ENCODE peak calls at places on chromosome 15, in five cellular contexts. S is A549; R is upper lobe of right lung; T is heart left ventricle; K is CD4-positive, CD25-positive, alpha-beta regulatory T cell. O is an unnamed sample.

GRCh38 chr15:22224241-22224671 is 143.9 kb downstream of the OR4M2 start:
- DNase-seq in S (no peak), R (peak), T (no peak), K (peak), O (no peak)

GRCh38 chr15:83472151-83472550 is 25.0 kb downstream of the SH3GL3 start:
- DNase-seq in S (no peak), R (no peak), T (no peak), K (no peak), O (no peak)

GRCh38 chr15:90037510-90037860 is 36.4 kb downstream of the ZNF710 start:
- DNase-seq in S (no peak), R (no peak), T (no peak), K (no peak), O (no peak)

GRCh38 chr15:40928975-40929729 is at the start of gene DLL4:
- DNase-seq in S (peak), R (peak), T (peak), K (peak), O (no peak)

GRCh38 chr15:39365873-39366272 is 215.0 kb upstream of the THBS1 start:
- DNase-seq in S (no peak), R (no peak), T (no peak), K (no peak), O (no peak)

GRCh38 chr15:25890532-25890931 is 27.4 kb upstream of the ATP10A start:
- DNase-seq in S (no peak), R (no peak), T (no peak), K (no peak), O (no peak)

GRCh38 chr15:75109731-75110130 is 86.3 kb downstream of the PPCDC start:
- DNase-seq in S (no peak), R (no peak), T (no peak), K (no peak), O (peak)

GRCh38 chr15:82640672-82641071 is 6.5 kb downstream of the CPEB1 start:
- DNase-seq in S (no peak), R (no peak), T (no peak), K (no peak), O (no peak)

GRCh38 chr15:41836072-41836471 is 2.6 kb upstream of the PLA2G4B start:
- DNase-seq in S (no peak), R (no peak), T (no peak), K (no peak), O (no peak)

GRCh38 chr15:88749699-88750098 is 53.5 kb upstream of the ACAN start:
- DNase-seq in S (no peak), R (no peak), T (no peak), K (no peak), O (no peak)

GRCh38 chr15:35491999-35492398 is 54.0 kb downstream of the DPH6 start:
- DNase-seq in S (no peak), R (no peak), T (no peak), K (no peak), O (no peak)

GRCh38 chr15:69392352-69392751 is 21.8 kb upstream of the KIF23 start:
- DNase-seq in S (no peak), R (no peak), T (no peak), K (no peak), O (no peak)

GRCh38 chr15:62365795-62366442 is 200.8 kb upstream of the C2CD4B start:
- DNase-seq in S (no peak), R (no peak), T (no peak), K (no peak), O (no peak)

GRCh38 chr15:71974211-71974610 is 143.7 kb downstream of the MYO9A start:
- DNase-seq in S (no peak), R (no peak), T (no peak), K (no peak), O (no peak)

GRCh38 chr15:43777293-43777819 is 590 bp upstream of the ELL3 start:
- DNase-seq in S (no peak), R (peak), T (peak), K (peak), O (peak)

GRCh38 chr15:41332788-41333527 is at the start of gene NUSAP1:
- DNase-seq in S (peak), R (no peak), T (no peak), K (peak), O (no peak)

GRCh38 chr15:38610748-38611147 is 46.1 kb upstream of the RASGRP1 start:
- DNase-seq in S (no peak), R (no peak), T (no peak), K (peak), O (no peak)

GRCh38 chr15:34436956-34437442 is 609 bp downstream of the GOLGA8A start:
- DNase-seq in S (no peak), R (peak), T (peak), K (peak), O (no peak)

GRCh38 chr15:49620174-49620573 is 444 bp downstream of the FAM227B start:
- DNase-seq in S (peak), R (no peak), T (no peak), K (no peak), O (no peak)

GRCh38 chr15:27527490-27528067 is 556.6 kb downstream of the GABRG3 start:
- DNase-seq in S (no peak), R (no peak), T (no peak), K (no peak), O (no peak)

GRCh38 chr15:66956672-66957540 is 108.5 kb upstream of the SMAD3 start:
- DNase-seq in S (no peak), R (no peak), T (no peak), K (no peak), O (no peak)

GRCh38 chr15:74511583-74511982 is 29.4 kb upstream of the ARID3B start:
- DNase-seq in S (no peak), R (peak), T (no peak), K (no peak), O (no peak)

GRCh38 chr15:59654043-59654442 is 3.3 kb downstream of the GTF2A2 start:
- DNase-seq in S (no peak), R (no peak), T (no peak), K (no peak), O (no peak)

GRCh38 chr15:31974855-31975421 is 55.4 kb upstream of the CHRNA7 start:
- DNase-seq in S (peak), R (no peak), T (no peak), K (peak), O (peak)

GRCh38 chr15:101647251-101647650 is 4.9 kb downstream of the TM2D3 start:
- DNase-seq in S (peak), R (no peak), T (no peak), K (no peak), O (no peak)

GRCh38 chr15:80105193-80105984 is 45.9 kb downstream of the ZFAND6 start:
- DNase-seq in S (no peak), R (no peak), T (no peak), K (no peak), O (no peak)

GRCh38 chr15:68586274-68586961 is 7.6 kb downstream of the CORO2B start:
- DNase-seq in S (peak), R (peak), T (no peak), K (no peak), O (no peak)

GRCh38 chr15:90268415-90268814 is 2.9 kb downstream of the NGRN start:
- DNase-seq in S (no peak), R (no peak), T (no peak), K (no peak), O (no peak)

GRCh38 chr15:52227456-52227855 is 36.3 kb upstream of the GNB5 start:
- DNase-seq in S (peak), R (no peak), T (peak), K (peak), O (peak)

GRCh38 chr15:33156021-33156420 is 38.5 kb downstream of the FMN1 start:
- DNase-seq in S (no peak), R (no peak), T (no peak), K (no peak), O (no peak)

GRCh38 chr15:74635228-74635627 is 19.6 kb downstream of the CLK3 start:
- DNase-seq in S (peak), R (peak), T (peak), K (peak), O (peak)

GRCh38 chr15:66269326-66270090 is 16.0 kb upstream of the MEGF11 start:
- DNase-seq in S (no peak), R (no peak), T (no peak), K (no peak), O (peak)

GRCh38 chr15:98876461-98877369 is 130.9 kb downstream of the PGPEP1L start:
- DNase-seq in S (no peak), R (no peak), T (no peak), K (no peak), O (no peak)

GRCh38 chr15:67132276-67132675 is 66.9 kb downstream of the SMAD3 start:
- DNase-seq in S (no peak), R (no peak), T (no peak), K (no peak), O (no peak)

GRCh38 chr15:72593838-72594237 is 60.7 kb upstream of the GOLGA6B start:
- DNase-seq in S (no peak), R (no peak), T (no peak), K (no peak), O (no peak)

GRCh38 chr15:48856947-48857346 is 21.0 kb upstream of the EID1 start:
- DNase-seq in S (no peak), R (no peak), T (no peak), K (no peak), O (no peak)

GRCh38 chr15:48800811-48801460 is 9.9 kb downstream of the CEP152 start:
- DNase-seq in S (peak), R (no peak), T (no peak), K (no peak), O (no peak)

GRCh38 chr15:80780416-80781221 is 1.4 kb downstream of the CEMIP start:
- DNase-seq in S (peak), R (peak), T (peak), K (no peak), O (no peak)

GRCh38 chr15:90264649-90265048 is 823 bp upstream of the NGRN start:
- DNase-seq in S (peak), R (peak), T (no peak), K (peak), O (peak)

GRCh38 chr15:83396071-83396470 is 51.1 kb upstream of the SH3GL3 start:
- DNase-seq in S (no peak), R (no peak), T (no peak), K (no peak), O (no peak)

GRCh38 chr15:56293495-56294292 is 50.0 kb upstream of the RFX7 start:
- DNase-seq in S (no peak), R (no peak), T (no peak), K (no peak), O (no peak)
- H3K27ac ChIP-seq in S (no peak), R (no peak), T (no peak), K (no peak), O (no peak)

DNA sequence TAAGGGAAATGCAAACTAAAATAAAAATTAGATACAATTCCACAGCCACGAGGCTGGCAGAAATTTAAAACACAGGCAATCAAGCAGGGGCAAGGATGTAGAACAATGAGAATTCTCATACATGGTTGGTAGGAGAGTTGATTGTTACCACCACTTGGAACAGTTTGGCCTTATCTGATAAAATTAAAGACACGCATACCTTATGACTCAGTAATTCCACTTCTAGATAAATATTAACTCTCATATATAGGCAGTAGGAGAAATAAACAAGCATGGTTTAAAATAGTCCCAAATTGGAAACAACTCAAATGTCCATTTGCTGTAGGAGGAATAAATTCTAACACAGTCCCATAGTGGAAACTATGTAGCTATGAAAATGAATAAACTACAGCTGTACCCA is 42.3 kb upstream of the USP3 start:
- DNase-seq in S (no peak), R (no peak), T (no peak), K (no peak), O (no peak)
- H3K27ac ChIP-seq in S (peak), R (no peak), T (no peak), K (no peak), O (no peak)

DNA sequence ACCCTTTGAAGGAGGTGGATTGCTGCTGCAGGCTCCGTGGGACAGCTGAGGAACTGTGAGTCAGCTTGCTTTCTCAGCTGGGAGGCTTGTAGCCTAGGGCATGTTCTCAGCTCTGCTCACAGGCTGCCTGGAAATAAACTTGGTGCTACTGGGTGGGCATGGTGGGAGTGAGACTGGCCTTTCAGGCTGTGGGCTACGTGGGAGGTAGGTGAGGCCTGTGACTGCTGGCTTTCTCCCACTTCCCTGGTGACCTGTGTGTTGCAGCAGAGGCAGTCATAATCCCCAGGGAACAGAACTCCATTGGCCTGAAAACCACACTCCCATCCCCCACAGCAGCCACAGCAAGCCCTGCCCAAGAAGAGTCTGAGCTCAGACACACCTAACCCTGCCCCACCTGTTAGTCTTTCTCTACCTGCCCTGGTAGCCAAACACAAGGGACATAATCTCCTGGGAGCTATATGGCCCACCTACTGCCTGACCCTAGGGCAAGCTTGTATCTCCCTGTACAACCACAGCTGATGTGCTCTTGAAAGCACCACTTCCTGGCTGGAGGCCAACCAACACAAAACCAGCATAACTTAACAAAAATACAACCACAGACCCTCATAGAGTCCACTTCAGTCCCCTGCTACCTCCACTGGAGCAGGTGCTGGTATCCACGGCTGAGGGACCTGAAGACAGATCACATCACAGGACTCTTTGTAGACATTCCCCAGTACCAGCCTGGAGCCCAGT is 236.5 kb downstream of the SQOR start:
- DNase-seq in S (no peak), R (no peak), T (no peak), K (no peak), O (no peak)
- H3K27ac ChIP-seq in S (no peak), R (no peak), T (no peak), K (no peak), O (no peak)

GRCh38 chr15:92166029-92166428 is 227.7 kb upstream of the ST8SIA2 start:
- DNase-seq in S (no peak), R (no peak), T (no peak), K (no peak), O (no peak)
- H3K27ac ChIP-seq in S (no peak), R (no peak), T (peak), K (no peak), O (no peak)